ENCODE peak calls at places on chromosome 4, in eight cellular contexts. M is IMR-90, G is fibroblast of pulmonary artery, P is lower lobe of right lung, B is esophagus squamous epithelium, Q is endothelial cell, C is NB4, Z is transverse colon. F is an unnamed sample.

GRCh38 chr4:75512336-75513211 is 1.6 kb downstream of the RCHY1 start:
- DNase-seq in M (peak), G (peak), P (no peak), B (no peak), Q (peak), C (peak), Z (no peak), F (no peak)

GRCh38 chr4:165383757-165384156 is 4.9 kb downstream of the CPE start:
- DNase-seq in M (no peak), G (no peak), P (no peak), B (no peak), Q (no peak), C (no peak), Z (no peak), F (no peak)

GRCh38 chr4:121998024-121998423 is 46.2 kb upstream of the TRPC3 start:
- DNase-seq in M (no peak), G (no peak), P (no peak), B (no peak), Q (peak), C (peak), Z (no peak), F (no peak)

GRCh38 chr4:3414421-3415279 is 27.1 kb upstream of the HGFAC start:
- DNase-seq in M (no peak), G (no peak), P (peak), B (no peak), Q (no peak), C (peak), Z (no peak), F (peak)

GRCh38 chr4:7941111-7942018 is 1.7 kb upstream of the AFAP1 start:
- DNase-seq in M (no peak), G (no peak), P (no peak), B (no peak), Q (no peak), C (no peak), Z (no peak), F (no peak)

GRCh38 chr4:5955201-5955821 is 62.4 kb upstream of the CRMP1 start:
- DNase-seq in M (no peak), G (no peak), P (no peak), B (no peak), Q (no peak), C (no peak), Z (no peak), F (no peak)

GRCh38 chr4:67608047-67608446 is 49.5 kb downstream of the STAP1 start:
- DNase-seq in M (no peak), G (no peak), P (no peak), B (no peak), Q (no peak), C (no peak), Z (no peak), F (no peak)

GRCh38 chr4:10006236-10006603 is 15.1 kb downstream of the SLC2A9 start:
- DNase-seq in M (no peak), G (peak), P (no peak), B (no peak), Q (no peak), C (peak), Z (peak), F (no peak)

GRCh38 chr4:133130171-133130570 is 18.9 kb upstream of the PCDH10 start:
- DNase-seq in M (no peak), G (peak), P (no peak), B (no peak), Q (no peak), C (no peak), Z (no peak), F (no peak)

GRCh38 chr4:103786014-103786413 is 66.2 kb upstream of the TACR3 start:
- DNase-seq in M (no peak), G (peak), P (no peak), B (no peak), Q (peak), C (peak), Z (no peak), F (no peak)
- TF ChIP-seq CTCF in M (peak), G (peak), P (peak), B (peak), Q (peak), C (peak), Z (peak), F (peak)

DNA sequence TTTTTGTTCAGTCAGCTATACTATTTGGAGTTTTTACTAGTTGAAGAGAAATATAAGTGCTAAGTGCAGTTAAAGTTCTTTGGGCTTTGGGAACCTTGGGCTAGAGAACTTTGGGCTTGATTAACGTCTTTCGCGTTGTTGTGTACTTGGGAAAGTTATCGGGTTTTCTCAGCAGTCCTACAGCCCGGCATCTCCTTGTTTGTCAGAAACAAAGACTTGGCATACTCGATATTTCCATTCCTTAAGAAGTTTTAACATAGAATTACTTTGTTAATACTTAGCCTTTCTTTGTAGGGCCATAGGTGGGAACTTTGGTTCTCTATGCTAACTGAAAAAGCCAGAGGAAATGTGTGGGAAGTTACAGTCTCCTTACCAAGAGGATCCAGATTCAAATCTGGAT is 28.7 kb downstream of the RAPGEF2 start:
- DNase-seq in M (no peak), G (no peak), P (no peak), B (no peak), Q (no peak), C (no peak), Z (no peak), F (no peak)
- TF ChIP-seq CTCF in M (no peak), G (no peak), P (no peak), B (no peak), Q (no peak), C (no peak), Z (no peak), F (no peak)

GRCh38 chr4:1239141-1239948 is 9.6 kb downstream of the CTBP1 start:
- DNase-seq in M (no peak), G (no peak), P (no peak), B (no peak), Q (no peak), C (no peak), Z (peak), F (no peak)
- TF ChIP-seq CTCF in M (no peak), G (no peak), P (no peak), B (no peak), Q (no peak), C (no peak), Z (no peak), F (no peak)

GRCh38 chr4:142120921-142121320 is 484.5 kb downstream of the IL15 start:
- DNase-seq in M (no peak), G (no peak), P (no peak), B (no peak), Q (no peak), C (no peak), Z (no peak), F (no peak)

GRCh38 chr4:142121448-142121847 is 485.1 kb downstream of the IL15 start:
- DNase-seq in M (no peak), G (no peak), P (no peak), B (no peak), Q (no peak), C (no peak), Z (no peak), F (no peak)

GRCh38 chr4:142124874-142125273 is 488.5 kb downstream of the IL15 start:
- DNase-seq in M (no peak), G (no peak), P (no peak), B (no peak), Q (no peak), C (no peak), Z (no peak), F (no peak)

GRCh38 chr4:142126890-142127497 is 490.6 kb downstream of the IL15 start:
- DNase-seq in M (peak), G (peak), P (no peak), B (no peak), Q (peak), C (peak), Z (peak), F (peak)

GRCh38 chr4:142121951-142122350 is 485.6 kb downstream of the IL15 start:
- DNase-seq in M (no peak), G (peak), P (no peak), B (no peak), Q (no peak), C (no peak), Z (no peak), F (no peak)
- TF ChIP-seq CTCF in M (no peak), G (no peak), P (no peak), B (no peak), Q (no peak), C (no peak), Z (no peak), F (no peak)

GRCh38 chr4:73753215-73753614 is 12.8 kb downstream of the CXCL8 start:
- DNase-seq in M (no peak), G (no peak), P (no peak), B (no peak), Q (no peak), C (no peak), Z (no peak), F (no peak)

GRCh38 chr4:73752424-73752823 is 12.1 kb downstream of the CXCL8 start:
- DNase-seq in M (no peak), G (no peak), P (no peak), B (no peak), Q (no peak), C (no peak), Z (no peak), F (no peak)

GRCh38 chr4:73751166-73751565 is 10.8 kb downstream of the CXCL8 start:
- DNase-seq in M (no peak), G (peak), P (no peak), B (no peak), Q (no peak), C (no peak), Z (no peak), F (no peak)

GRCh38 chr4:73750730-73751129 is 10.4 kb downstream of the CXCL8 start:
- DNase-seq in M (no peak), G (no peak), P (no peak), B (no peak), Q (no peak), C (no peak), Z (no peak), F (no peak)

DNA sequence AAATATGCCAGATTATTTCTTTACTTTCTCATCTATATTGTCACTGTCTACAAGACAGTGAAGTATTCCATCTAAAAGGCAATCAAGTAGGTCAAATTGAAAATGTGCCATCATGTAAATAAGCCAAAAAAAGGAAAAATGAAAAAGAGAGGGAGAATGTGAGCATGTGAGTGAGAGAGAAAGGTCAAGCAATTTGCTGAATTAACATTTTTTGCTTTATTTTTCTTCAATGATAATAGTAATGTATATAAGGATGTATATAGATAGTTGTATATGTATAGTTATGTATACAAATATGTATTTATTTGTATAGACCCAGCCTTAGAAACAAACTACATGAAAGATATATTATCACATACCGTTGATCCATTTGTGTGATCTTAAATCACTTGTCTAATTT is 11.5 kb downstream of the CXCL8 start:
- DNase-seq in M (no peak), G (no peak), P (no peak), B (no peak), Q (no peak), C (no peak), Z (no peak), F (no peak)
- TF ChIP-seq CTCF in M (no peak), G (no peak), P (no peak), B (no peak), Q (no peak), C (no peak), Z (no peak), F (no peak)

GRCh38 chr4:183347586-183347985 is 25.4 kb upstream of the CLDN24 start:
- DNase-seq in M (peak), G (peak), P (no peak), B (no peak), Q (no peak), C (no peak), Z (no peak), F (no peak)
- TF ChIP-seq CTCF in M (no peak), G (no peak), P (no peak), B (no peak), Q (no peak), C (no peak), Z (no peak), F (no peak)

GRCh38 chr4:65580551-65580950 is 89.7 kb downstream of the EPHA5 start:
- DNase-seq in M (no peak), G (peak), P (no peak), B (no peak), Q (no peak), C (no peak), Z (no peak), F (no peak)
- TF ChIP-seq CTCF in M (no peak), G (no peak), P (no peak), B (no peak), Q (no peak), C (no peak), Z (no peak), F (peak)

DNA sequence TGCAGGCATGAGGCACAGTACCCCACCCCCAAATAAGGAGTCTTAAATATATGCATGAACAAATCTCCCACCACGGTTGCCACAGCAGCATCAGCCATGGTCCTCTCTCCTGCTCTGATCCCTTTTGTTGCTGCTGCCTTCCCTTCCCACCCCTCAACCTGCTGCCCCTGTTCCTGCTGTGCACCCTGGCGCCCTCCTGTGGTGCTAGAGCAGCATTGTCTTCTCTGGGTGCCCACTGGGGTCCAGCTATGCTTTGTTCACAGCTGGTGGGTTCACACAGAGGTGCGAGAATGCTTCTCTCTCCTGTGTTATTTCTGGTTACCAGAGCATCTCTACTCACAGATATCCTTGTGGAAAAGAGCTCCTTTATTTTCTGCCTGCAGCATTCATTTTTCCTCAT is 116.2 kb downstream of the GATB start:
- DNase-seq in M (no peak), G (no peak), P (no peak), B (no peak), Q (peak), C (peak), Z (no peak), F (peak)
- TF ChIP-seq CTCF in M (peak), G (peak), P (peak), B (no peak), Q (peak), C (peak), Z (no peak), F (peak)

GRCh38 chr4:100907465-100908454 is 389.9 kb upstream of the EMCN start:
- DNase-seq in M (peak), G (peak), P (no peak), B (no peak), Q (peak), C (no peak), Z (no peak), F (no peak)
- TF ChIP-seq CTCF in M (peak), G (peak), P (peak), B (peak), Q (peak), C (no peak), Z (peak), F (peak)

GRCh38 chr4:120960868-120961267 is 38.3 kb upstream of the PRDM5 start:
- DNase-seq in M (no peak), G (no peak), P (no peak), B (no peak), Q (no peak), C (no peak), Z (peak), F (no peak)
- TF ChIP-seq CTCF in M (no peak), G (no peak), P (no peak), B (no peak), Q (no peak), C (no peak), Z (no peak), F (no peak)

F was measured in neural crest cell.